ENCODE peak calls at places on chromosomes 13 and 19, in ten cellular contexts. Z is MCF 10A; T is ACHN; P is HL-60; C is pancreas; Q is stomach; Y is left cardiac atrium; I is activated T-helper 1 cell treated with anti-CD3 and anti-CD28 coated beads, Interleukin-12 subunit alpha, Interleukin-12 subunit beta, Interleukin-2, Interleukin-4 antibody, amounts not matched to agents 30 ng/mL and 10 ng/mL and 1 ng/mL, durations not matched to agents 14 hours and 24 hours and 36 hours; X is activated CD4-positive, CD25-positive, alpha-beta regulatory T cell treated with anti-CD3 and anti-CD28 coated beads, Interleukin-2, amount 50 U/mL, for 16 hours; R is osteoblast. S is an unnamed sample.

GRCh38 chr13:35826626-35827254 is 304.4 kb downstream of the DCLK1 start:
- DNase-seq in R (no peak), Z (no peak), X (no peak), I (no peak), Q (no peak), T (no peak), P (peak), C (no peak), Y (no peak), S (no peak)

GRCh38 chr13:112985803-112986408 is 16.9 kb downstream of the MCF2L start:
- DNase-seq in R (no peak), C (peak), T (no peak), Z (no peak), X (no peak), Y (no peak), Q (no peak), P (no peak), I (no peak), S (no peak)

GRCh38 chr19:4069331-4069959 is 2.7 kb upstream of the ZBTB7A start:
- DNase-seq in P (peak), Y (peak), T (no peak), Q (no peak), X (no peak), R (no peak), C (no peak), Z (no peak), I (peak), S (no peak)

GRCh38 chr19:5147074-5147970 is 178.4 kb downstream of the KDM4B start:
- DNase-seq in Y (peak), Z (no peak), I (no peak), C (no peak), P (no peak), T (no peak), X (no peak), Q (no peak), R (peak), S (no peak)

GRCh38 chr19:55434356-55434755 is 8.7 kb downstream of the SHISA7 start:
- DNase-seq in P (no peak), Y (no peak), C (no peak), Z (no peak), Q (no peak), R (no peak), X (no peak), T (no peak), I (no peak), S (no peak)

GRCh38 chr13:45243072-45243471 is 42.2 kb upstream of the KCTD4 start:
- DNase-seq in C (no peak), X (no peak), I (no peak), T (no peak), P (no peak), R (no peak), Y (no peak), Q (peak), Z (no peak), S (no peak)

GRCh38 chr19:14114854-14115253 is 2.7 kb downstream of the PRKACA start:
- DNase-seq in Y (no peak), T (peak), P (peak), Q (peak), C (peak), R (peak), X (no peak), I (peak), Z (peak), S (no peak)

GRCh38 chr19:57934820-57935665 is at the start of gene ZNF418:
- DNase-seq in Z (no peak), X (no peak), Y (peak), R (peak), I (peak), P (peak), T (no peak), Q (peak), C (peak), S (no peak)

GRCh38 chr19:4849019-4849418 is 17.5 kb upstream of the TICAM1 start:
- DNase-seq in C (no peak), Q (no peak), X (no peak), T (no peak), Z (no peak), Y (no peak), I (no peak), R (no peak), P (no peak), S (no peak)